ENCODE peak calls at places on chromosomes 4 and X, in five cellular contexts. Y, F, V, Z and M are unnamed samples.
A peak's percentile ranks its signal among the peaks of the same experiment; 100 is the strongest.

GRCh38 chrX:9379697-9380551 is 84.9 kb upstream of the TBL1X start:
- DNase-seq in Y (no peak), F (no peak), V (no peak), Z (peak; percentile 17), M (peak; percentile 0)

GRCh38 chr4:104616401-104616820 is 121.7 kb upstream of the CXXC4 start:
- DNase-seq in Y (no peak), F (no peak), V (no peak), Z (peak; percentile 23), M (no peak)

GRCh38 chr4:7228734-7229133 is 36.4 kb downstream of the SORCS2 start:
- DNase-seq in Y (no peak), F (no peak), V (no peak), Z (no peak), M (no peak)

GRCh38 chr4:62490635-62491034 is 1290.5 kb downstream of the ADGRL3 start:
- DNase-seq in Y (no peak), F (no peak), V (no peak), Z (no peak), M (no peak)

GRCh38 chr4:6258741-6259140 is 10.9 kb upstream of the WFS1 start:
- DNase-seq in Y (no peak), F (no peak), V (no peak), Z (no peak), M (no peak)

GRCh38 chr4:148643851-148644250 is 201.6 kb upstream of the NR3C2 start:
- DNase-seq in Y (no peak), F (no peak), V (no peak), Z (no peak), M (no peak)

GRCh38 chrX:70096052-70096451 is 33.8 kb downstream of the OTUD6A start:
- DNase-seq in Y (no peak), F (no peak), V (no peak), Z (peak; percentile 46), M (no peak)

GRCh38 chr4:40525811-40526598 is 103.7 kb downstream of the RBM47 start:
- DNase-seq in Y (peak; percentile 80), F (no peak), V (peak; percentile 68), Z (peak; percentile 93), M (no peak)

GRCh38 chr4:151218343-151218742 is 58.6 kb upstream of the PRSS48 start:
- DNase-seq in Y (no peak), F (no peak), V (no peak), Z (peak; percentile 59), M (no peak)

GRCh38 chr4:158013858-158014257 is 159.0 kb downstream of the GASK1B start:
- DNase-seq in Y (no peak), F (no peak), V (no peak), Z (peak; percentile 65), M (no peak)

GRCh38 chrX:103674531-103675454 is 11.7 kb downstream of the MORF4L2 start:
- DNase-seq in Y (no peak), F (no peak), V (no peak), Z (no peak), M (no peak)

GRCh38 chrX:151153086-151153485 is 23.3 kb upstream of the GPR50 start:
- DNase-seq in Y (peak; percentile 30), F (peak; percentile 2), V (peak; percentile 5), Z (peak; percentile 7), M (no peak)

GRCh38 chrX:19698125-19698524 is 182.8 kb upstream of the MAP3K15 start:
- DNase-seq in Y (no peak), F (no peak), V (no peak), Z (peak; percentile 60), M (no peak)

GRCh38 chr4:6416518-6417286 is 55.7 kb downstream of the PPP2R2C start:
- DNase-seq in Y (no peak), F (peak; percentile 55), V (no peak), Z (no peak), M (no peak)

GRCh38 chrX:140526138-140526537 is 21.3 kb upstream of the SOX3 start:
- DNase-seq in Y (no peak), F (no peak), V (no peak), Z (no peak), M (no peak)